ENCODE peak calls at places on chromosomes 2 and 18, in six cellular contexts. One of them, this sample, is unnamed.

GRCh38 chr2:118806797-118807667 is 40.4 kb downstream of the EN1 start:
- DNase-seq in RCC 7860: no peak
- DNase-seq in G401: no peak
- DNase-seq in SW480: no peak
- DNase-seq in NCI-H2029 treated with DMSO at 0.1 percent for 48 hours: no peak
- DNase-seq in GM23338: peak
- DNase-seq in this sample: no peak

GRCh38 chr2:162928356-162928755 is 89.8 kb upstream of the KCNH7 start:
- DNase-seq in GM23338: no peak
- DNase-seq in RCC 7860: no peak
- DNase-seq in G401: no peak
- DNase-seq in SW480: peak
- DNase-seq in NCI-H2029 treated with DMSO at 0.1 percent for 48 hours: no peak
- DNase-seq in this sample: no peak

GRCh38 chr2:64819774-64820688 is 166.3 kb upstream of the SERTAD2 start:
- DNase-seq in RCC 7860: no peak
- DNase-seq in G401: no peak
- DNase-seq in NCI-H2029 treated with DMSO at 0.1 percent for 48 hours: no peak
- DNase-seq in GM23338: no peak
- DNase-seq in SW480: no peak
- DNase-seq in this sample: no peak

GRCh38 chr2:237058423-237058822 is 27.3 kb upstream of the COPS8 start:
- DNase-seq in NCI-H2029 treated with DMSO at 0.1 percent for 48 hours: no peak
- DNase-seq in RCC 7860: no peak
- DNase-seq in SW480: no peak
- DNase-seq in G401: no peak
- DNase-seq in GM23338: peak
- DNase-seq in this sample: no peak

GRCh38 chr2:119417898-119418297 is 13.8 kb upstream of the TMEM37 start:
- DNase-seq in RCC 7860: no peak
- DNase-seq in GM23338: no peak
- DNase-seq in G401: no peak
- DNase-seq in SW480: no peak
- DNase-seq in NCI-H2029 treated with DMSO at 0.1 percent for 48 hours: no peak
- DNase-seq in this sample: no peak

GRCh38 chr18:31101148-31102019 is 837 bp downstream of the DSC2 start:
- DNase-seq in GM23338: peak
- DNase-seq in RCC 7860: no peak
- DNase-seq in G401: no peak
- DNase-seq in SW480: peak
- DNase-seq in NCI-H2029 treated with DMSO at 0.1 percent for 48 hours: no peak
- DNase-seq in this sample: no peak

GRCh38 chr2:191638079-191638801 is 39.7 kb upstream of the NABP1 start:
- DNase-seq in G401: no peak
- DNase-seq in SW480: peak
- DNase-seq in RCC 7860: no peak
- DNase-seq in NCI-H2029 treated with DMSO at 0.1 percent for 48 hours: peak
- DNase-seq in GM23338: peak
- DNase-seq in this sample: no peak

GRCh38 chr2:228359473-228359872 is 178.0 kb upstream of the SPHKAP start:
- DNase-seq in RCC 7860: no peak
- DNase-seq in G401: no peak
- DNase-seq in NCI-H2029 treated with DMSO at 0.1 percent for 48 hours: no peak
- DNase-seq in SW480: no peak
- DNase-seq in GM23338: no peak
- DNase-seq in this sample: no peak

GRCh38 chr2:52659536-52659935 is 1108.1 kb upstream of the CHAC2 start:
- DNase-seq in NCI-H2029 treated with DMSO at 0.1 percent for 48 hours: no peak
- DNase-seq in SW480: no peak
- DNase-seq in GM23338: no peak
- DNase-seq in G401: no peak
- DNase-seq in RCC 7860: no peak
- DNase-seq in this sample: no peak

GRCh38 chr2:101617188-101617587 is 80.3 kb upstream of the MAP4K4 start:
- DNase-seq in SW480: no peak
- DNase-seq in GM23338: no peak
- DNase-seq in NCI-H2029 treated with DMSO at 0.1 percent for 48 hours: no peak
- DNase-seq in G401: no peak
- DNase-seq in RCC 7860: peak
- DNase-seq in this sample: no peak

GRCh38 chr2:16184945-16185660 is 244.8 kb downstream of the MYCN start:
- DNase-seq in RCC 7860: no peak
- DNase-seq in NCI-H2029 treated with DMSO at 0.1 percent for 48 hours: no peak
- DNase-seq in G401: no peak
- DNase-seq in GM23338: peak
- DNase-seq in SW480: no peak
- DNase-seq in this sample: no peak

GRCh38 chr2:219699440-219699821 is 72.0 kb downstream of the SLC4A3 start:
- DNase-seq in NCI-H2029 treated with DMSO at 0.1 percent for 48 hours: no peak
- DNase-seq in SW480: no peak
- DNase-seq in RCC 7860: no peak
- DNase-seq in G401: no peak
- DNase-seq in GM23338: no peak
- DNase-seq in this sample: no peak

GRCh38 chr2:223632826-223633225 is 30.7 kb upstream of the SCG2 start:
- DNase-seq in RCC 7860: no peak
- DNase-seq in NCI-H2029 treated with DMSO at 0.1 percent for 48 hours: no peak
- DNase-seq in G401: no peak
- DNase-seq in GM23338: no peak
- DNase-seq in SW480: no peak
- DNase-seq in this sample: no peak

GRCh38 chr2:96512341-96512740 is 7.2 kb upstream of the NEURL3 start:
- DNase-seq in GM23338: no peak
- DNase-seq in RCC 7860: no peak
- DNase-seq in G401: no peak
- DNase-seq in SW480: no peak
- DNase-seq in NCI-H2029 treated with DMSO at 0.1 percent for 48 hours: no peak
- DNase-seq in this sample: no peak

GRCh38 chr2:223998983-223999382 is 40.1 kb downstream of the SERPINE2 start:
- DNase-seq in RCC 7860: no peak
- DNase-seq in NCI-H2029 treated with DMSO at 0.1 percent for 48 hours: no peak
- DNase-seq in G401: no peak
- DNase-seq in GM23338: no peak
- DNase-seq in SW480: no peak
- DNase-seq in this sample: no peak

GRCh38 chr18:24212939-24213338 is 74.1 kb downstream of the CABYR start:
- DNase-seq in SW480: no peak
- DNase-seq in RCC 7860: peak
- DNase-seq in GM23338: no peak
- DNase-seq in NCI-H2029 treated with DMSO at 0.1 percent for 48 hours: no peak
- DNase-seq in G401: no peak
- DNase-seq in this sample: no peak

GRCh38 chr18:36402765-36403396 is 105.4 kb downstream of the FHOD3 start:
- DNase-seq in NCI-H2029 treated with DMSO at 0.1 percent for 48 hours: no peak
- DNase-seq in RCC 7860: no peak
- DNase-seq in GM23338: peak
- DNase-seq in G401: no peak
- DNase-seq in SW480: no peak
- DNase-seq in this sample: no peak

GRCh38 chr2:136582631-136583205 is 182.6 kb upstream of the THSD7B start:
- DNase-seq in GM23338: peak
- DNase-seq in RCC 7860: no peak
- DNase-seq in NCI-H2029 treated with DMSO at 0.1 percent for 48 hours: no peak
- DNase-seq in SW480: peak
- DNase-seq in G401: no peak
- DNase-seq in this sample: no peak

GRCh38 chr2:177738461-177739234 is 333.9 kb downstream of the PDE11A start:
- DNase-seq in RCC 7860: no peak
- DNase-seq in SW480: no peak
- DNase-seq in NCI-H2029 treated with DMSO at 0.1 percent for 48 hours: no peak
- DNase-seq in G401: no peak
- DNase-seq in GM23338: no peak
- DNase-seq in this sample: no peak

This sample was measured in C1 segment of cervical spinal cord.